ENCODE peak calls at places on chromosomes 11 and 22, in four cellular contexts. One of them, this sample, is unnamed.

GRCh38 chr11:102603091-102603490 is 22.0 kb downstream of the MMP20 start:
- DNase-seq in transverse colon: no peak
- DNase-seq in cardiac fibroblast: peak
- DNase-seq in stimulated activated CD8-positive, alpha-beta memory T cell treated with anti-CD3 and anti-CD28 coated beads, Interleukin-7, amount 100 ng/mL, for 24 hours: no peak
- DNase-seq in this sample: peak

GRCh38 chr22:50545522-50546325 is at the start of gene KLHDC7B:
- DNase-seq in stimulated activated CD8-positive, alpha-beta memory T cell treated with anti-CD3 and anti-CD28 coated beads, Interleukin-7, amount 100 ng/mL, for 24 hours: no peak
- DNase-seq in cardiac fibroblast: no peak
- DNase-seq in transverse colon: no peak
- DNase-seq in this sample: no peak

GRCh38 chr11:125162743-125163142 is 1.8 kb upstream of the PKNOX2 start:
- DNase-seq in transverse colon: no peak
- DNase-seq in cardiac fibroblast: no peak
- DNase-seq in stimulated activated CD8-positive, alpha-beta memory T cell treated with anti-CD3 and anti-CD28 coated beads, Interleukin-7, amount 100 ng/mL, for 24 hours: no peak
- DNase-seq in this sample: no peak

GRCh38 chr11:88484873-88485621 is 147.5 kb upstream of the CTSC start:
- DNase-seq in transverse colon: peak
- DNase-seq in stimulated activated CD8-positive, alpha-beta memory T cell treated with anti-CD3 and anti-CD28 coated beads, Interleukin-7, amount 100 ng/mL, for 24 hours: no peak
- DNase-seq in cardiac fibroblast: peak
- DNase-seq in this sample: peak

GRCh38 chr22:25357056-25357455 is 137.6 kb downstream of the CRYBB2 start:
- DNase-seq in transverse colon: no peak
- DNase-seq in stimulated activated CD8-positive, alpha-beta memory T cell treated with anti-CD3 and anti-CD28 coated beads, Interleukin-7, amount 100 ng/mL, for 24 hours: no peak
- DNase-seq in cardiac fibroblast: no peak
- DNase-seq in this sample: no peak

GRCh38 chr11:118003021-118003423 is 16.8 kb downstream of the IL10RA start:
- DNase-seq in cardiac fibroblast: no peak
- DNase-seq in stimulated activated CD8-positive, alpha-beta memory T cell treated with anti-CD3 and anti-CD28 coated beads, Interleukin-7, amount 100 ng/mL, for 24 hours: no peak
- DNase-seq in transverse colon: peak
- DNase-seq in this sample: no peak

GRCh38 chr11:61054927-61055562 is 47.2 kb upstream of the CD5 start:
- DNase-seq in transverse colon: no peak
- DNase-seq in stimulated activated CD8-positive, alpha-beta memory T cell treated with anti-CD3 and anti-CD28 coated beads, Interleukin-7, amount 100 ng/mL, for 24 hours: no peak
- DNase-seq in cardiac fibroblast: no peak
- DNase-seq in this sample: no peak

GRCh38 chr11:123065634-123066033 is 3.7 kb upstream of the HSPA8 start:
- DNase-seq in cardiac fibroblast: peak
- DNase-seq in stimulated activated CD8-positive, alpha-beta memory T cell treated with anti-CD3 and anti-CD28 coated beads, Interleukin-7, amount 100 ng/mL, for 24 hours: no peak
- DNase-seq in transverse colon: no peak
- DNase-seq in this sample: peak

GRCh38 chr11:82326853-82327252 is 406.8 kb downstream of the FAM181B start:
- DNase-seq in cardiac fibroblast: no peak
- DNase-seq in stimulated activated CD8-positive, alpha-beta memory T cell treated with anti-CD3 and anti-CD28 coated beads, Interleukin-7, amount 100 ng/mL, for 24 hours: no peak
- DNase-seq in transverse colon: no peak
- DNase-seq in this sample: no peak

GRCh38 chr11:49995559-49995958 is 13.2 kb upstream of the OR4C12 start:
- DNase-seq in transverse colon: no peak
- DNase-seq in stimulated activated CD8-positive, alpha-beta memory T cell treated with anti-CD3 and anti-CD28 coated beads, Interleukin-7, amount 100 ng/mL, for 24 hours: no peak
- DNase-seq in cardiac fibroblast: peak
- DNase-seq in this sample: peak

GRCh38 chr11:93921695-93922468 is 71.5 kb upstream of the VSTM5 start:
- DNase-seq in cardiac fibroblast: peak
- DNase-seq in transverse colon: peak
- DNase-seq in stimulated activated CD8-positive, alpha-beta memory T cell treated with anti-CD3 and anti-CD28 coated beads, Interleukin-7, amount 100 ng/mL, for 24 hours: no peak
- DNase-seq in this sample: peak

GRCh38 chr11:93484716-93485115 is 58.5 kb downstream of the SMCO4 start:
- DNase-seq in cardiac fibroblast: peak
- DNase-seq in transverse colon: no peak
- DNase-seq in stimulated activated CD8-positive, alpha-beta memory T cell treated with anti-CD3 and anti-CD28 coated beads, Interleukin-7, amount 100 ng/mL, for 24 hours: no peak
- DNase-seq in this sample: peak

GRCh38 chr11:70410276-70410675 is 11.9 kb downstream of the CTTN start:
- DNase-seq in transverse colon: no peak
- DNase-seq in stimulated activated CD8-positive, alpha-beta memory T cell treated with anti-CD3 and anti-CD28 coated beads, Interleukin-7, amount 100 ng/mL, for 24 hours: no peak
- DNase-seq in cardiac fibroblast: no peak
- DNase-seq in this sample: no peak

GRCh38 chr11:116929393-116930090 is 92.1 kb upstream of the APOA1 start:
- DNase-seq in stimulated activated CD8-positive, alpha-beta memory T cell treated with anti-CD3 and anti-CD28 coated beads, Interleukin-7, amount 100 ng/mL, for 24 hours: no peak
- DNase-seq in cardiac fibroblast: peak
- DNase-seq in transverse colon: no peak
- DNase-seq in this sample: peak

GRCh38 chr11:36009469-36009868 is 65.6 kb downstream of the LDLRAD3 start:
- DNase-seq in stimulated activated CD8-positive, alpha-beta memory T cell treated with anti-CD3 and anti-CD28 coated beads, Interleukin-7, amount 100 ng/mL, for 24 hours: no peak
- DNase-seq in cardiac fibroblast: peak
- DNase-seq in transverse colon: no peak
- DNase-seq in this sample: peak

GRCh38 chr11:75342966-75343870 is 8.2 kb downstream of the ARRB1 start:
- DNase-seq in transverse colon: no peak
- DNase-seq in stimulated activated CD8-positive, alpha-beta memory T cell treated with anti-CD3 and anti-CD28 coated beads, Interleukin-7, amount 100 ng/mL, for 24 hours: no peak
- DNase-seq in cardiac fibroblast: no peak
- DNase-seq in this sample: peak

GRCh38 chr11:5508605-5509004 is 1.2 kb downstream of the UBQLN3 start:
- DNase-seq in stimulated activated CD8-positive, alpha-beta memory T cell treated with anti-CD3 and anti-CD28 coated beads, Interleukin-7, amount 100 ng/mL, for 24 hours: no peak
- DNase-seq in transverse colon: no peak
- DNase-seq in cardiac fibroblast: no peak
- DNase-seq in this sample: no peak

GRCh38 chr11:105697291-105697690 is 87.4 kb downstream of the GRIA4 start:
- DNase-seq in cardiac fibroblast: no peak
- DNase-seq in transverse colon: no peak
- DNase-seq in stimulated activated CD8-positive, alpha-beta memory T cell treated with anti-CD3 and anti-CD28 coated beads, Interleukin-7, amount 100 ng/mL, for 24 hours: no peak
- DNase-seq in this sample: no peak

GRCh38 chr22:19872779-19873137 is 18.1 kb upstream of the GNB1L start:
- DNase-seq in stimulated activated CD8-positive, alpha-beta memory T cell treated with anti-CD3 and anti-CD28 coated beads, Interleukin-7, amount 100 ng/mL, for 24 hours: no peak
- DNase-seq in transverse colon: no peak
- DNase-seq in cardiac fibroblast: no peak
- DNase-seq in this sample: no peak

GRCh38 chr11:11709447-11710239 is 87.8 kb upstream of the GALNT18 start:
- DNase-seq in transverse colon: no peak
- DNase-seq in cardiac fibroblast: no peak
- DNase-seq in stimulated activated CD8-positive, alpha-beta memory T cell treated with anti-CD3 and anti-CD28 coated beads, Interleukin-7, amount 100 ng/mL, for 24 hours: no peak
- DNase-seq in this sample: no peak

GRCh38 chr11:68342459-68343158 is 30.2 kb downstream of the LRP5 start:
- DNase-seq in stimulated activated CD8-positive, alpha-beta memory T cell treated with anti-CD3 and anti-CD28 coated beads, Interleukin-7, amount 100 ng/mL, for 24 hours: no peak
- DNase-seq in cardiac fibroblast: no peak
- DNase-seq in transverse colon: no peak
- DNase-seq in this sample: no peak

GRCh38 chr11:124277809-124278208 is 21.6 kb downstream of the OR8G5 start:
- DNase-seq in stimulated activated CD8-positive, alpha-beta memory T cell treated with anti-CD3 and anti-CD28 coated beads, Interleukin-7, amount 100 ng/mL, for 24 hours: no peak
- DNase-seq in transverse colon: no peak
- DNase-seq in cardiac fibroblast: no peak
- DNase-seq in this sample: peak

GRCh38 chr11:9139628-9140357 is 48.4 kb upstream of the SCUBE2 start:
- DNase-seq in transverse colon: no peak
- DNase-seq in cardiac fibroblast: no peak
- DNase-seq in stimulated activated CD8-positive, alpha-beta memory T cell treated with anti-CD3 and anti-CD28 coated beads, Interleukin-7, amount 100 ng/mL, for 24 hours: no peak
- DNase-seq in this sample: no peak

GRCh38 chr22:43980579-43980978 is 25.3 kb downstream of the SAMM50 start:
- DNase-seq in stimulated activated CD8-positive, alpha-beta memory T cell treated with anti-CD3 and anti-CD28 coated beads, Interleukin-7, amount 100 ng/mL, for 24 hours: no peak
- DNase-seq in transverse colon: no peak
- DNase-seq in cardiac fibroblast: no peak
- DNase-seq in this sample: no peak

GRCh38 chr11:65695459-65696241 is 16.4 kb upstream of the KAT5 start:
- DNase-seq in stimulated activated CD8-positive, alpha-beta memory T cell treated with anti-CD3 and anti-CD28 coated beads, Interleukin-7, amount 100 ng/mL, for 24 hours: no peak
- DNase-seq in transverse colon: peak
- DNase-seq in cardiac fibroblast: peak
- DNase-seq in this sample: peak